ENCODE peak calls at places on chromosomes 2 and 18, in seven cellular contexts. L is IMR-90, Y is mesenchymal stem cell, O is H9, S is mesendoderm, C is H1, X is neuronal stem cell. T is an unnamed sample.

GRCh38 chr2:143686585-143687164 is 557.5 kb downstream of the ARHGAP15 start:
- DNase-seq in O (no peak), X (peak), S (peak), L (peak), Y (peak), C (no peak), T (no peak)

GRCh38 chr18:34219651-34220050 is 5.1 kb downstream of the NOL4 start:
- DNase-seq in Y (no peak), S (no peak), C (no peak), L (no peak), X (no peak), O (no peak), T (no peak)

GRCh38 chr2:42286268-42286946 is 74.6 kb downstream of the COX7A2L start:
- DNase-seq in L (peak), S (no peak), X (no peak), C (no peak), Y (no peak), O (no peak), T (no peak)

GRCh38 chr2:151945186-151945585 is 117.0 kb upstream of the ARL5A start:
- DNase-seq in X (no peak), O (no peak), S (no peak), Y (no peak), C (no peak), L (no peak), T (no peak)

GRCh38 chr2:105544591-105545377 is 145.9 kb upstream of the FHL2 start:
- DNase-seq in L (no peak), Y (no peak), C (no peak), O (no peak), S (no peak), X (no peak), T (no peak)

GRCh38 chr2:183807870-183808269 is 683.6 kb downstream of the NUP35 start:
- DNase-seq in X (no peak), O (no peak), Y (no peak), S (no peak), L (no peak), C (no peak), T (no peak)

GRCh38 chr2:38702413-38702812 is 36.5 kb downstream of the GALM start:
- DNase-seq in X (no peak), S (peak), O (no peak), Y (peak), C (no peak), L (peak), T (peak)

GRCh38 chr2:148968776-148969175 is 69.7 kb upstream of the LYPD6B start:
- DNase-seq in X (no peak), C (no peak), Y (no peak), L (no peak), O (no peak), S (no peak), T (no peak)

GRCh38 chr2:192137451-192137850 is 57.3 kb downstream of the TMEFF2 start:
- DNase-seq in S (no peak), O (no peak), X (no peak), L (peak), Y (no peak), C (no peak), T (no peak)

GRCh38 chr18:63518178-63519012 is 23.8 kb upstream of the SERPINB12 start:
- DNase-seq in S (peak), Y (peak), X (peak), L (peak), C (peak), O (peak), T (peak)

GRCh38 chr2:190093793-190094192 is 31.3 kb upstream of the MSTN start:
- DNase-seq in X (no peak), O (no peak), C (no peak), S (peak), Y (peak), L (peak), T (no peak)

GRCh38 chr2:160533482-160533881 is 39.9 kb upstream of the RBMS1 start:
- DNase-seq in Y (no peak), X (no peak), S (no peak), L (no peak), C (no peak), O (no peak), T (peak)
- H2BK120ac ChIP-seq in Y (peak), X (no peak), S (no peak), L (no peak), C (no peak), O (no peak), T (no peak)

DNA sequence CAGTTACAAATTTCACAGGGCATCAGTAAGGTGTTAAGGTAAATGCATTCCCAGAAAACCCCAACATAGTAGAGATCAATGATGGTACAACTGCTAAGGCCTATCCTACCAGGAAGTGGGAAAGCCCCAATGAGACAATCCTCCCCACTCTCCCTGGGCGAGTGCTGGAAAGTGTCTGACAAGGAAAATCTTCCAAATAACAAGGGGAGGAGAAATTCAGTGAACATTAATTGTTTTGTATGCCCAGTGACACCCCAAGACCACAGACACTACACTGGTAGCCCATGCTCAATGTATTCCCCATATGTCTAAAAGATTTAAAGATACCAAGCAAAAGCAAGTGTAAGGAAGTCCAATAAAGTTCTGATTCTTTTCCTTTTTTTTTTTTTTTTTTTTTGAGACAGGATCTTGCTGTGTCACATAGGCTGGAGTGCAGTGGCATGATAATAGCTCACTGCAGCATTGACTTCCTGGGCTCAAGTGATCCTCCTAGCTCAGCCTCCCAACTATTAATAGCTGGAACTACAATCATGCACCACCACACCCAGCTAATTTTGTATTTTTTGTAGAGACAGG is 24.7 kb downstream of the B4GALT6 start:
- DNase-seq in S (no peak), O (no peak), Y (no peak), C (no peak), L (no peak), X (no peak), T (no peak)
- H2BK5ac ChIP-seq in S (no peak), O (no peak), Y (no peak), C (no peak), L (no peak), X (no peak), T (no peak)

DNA sequence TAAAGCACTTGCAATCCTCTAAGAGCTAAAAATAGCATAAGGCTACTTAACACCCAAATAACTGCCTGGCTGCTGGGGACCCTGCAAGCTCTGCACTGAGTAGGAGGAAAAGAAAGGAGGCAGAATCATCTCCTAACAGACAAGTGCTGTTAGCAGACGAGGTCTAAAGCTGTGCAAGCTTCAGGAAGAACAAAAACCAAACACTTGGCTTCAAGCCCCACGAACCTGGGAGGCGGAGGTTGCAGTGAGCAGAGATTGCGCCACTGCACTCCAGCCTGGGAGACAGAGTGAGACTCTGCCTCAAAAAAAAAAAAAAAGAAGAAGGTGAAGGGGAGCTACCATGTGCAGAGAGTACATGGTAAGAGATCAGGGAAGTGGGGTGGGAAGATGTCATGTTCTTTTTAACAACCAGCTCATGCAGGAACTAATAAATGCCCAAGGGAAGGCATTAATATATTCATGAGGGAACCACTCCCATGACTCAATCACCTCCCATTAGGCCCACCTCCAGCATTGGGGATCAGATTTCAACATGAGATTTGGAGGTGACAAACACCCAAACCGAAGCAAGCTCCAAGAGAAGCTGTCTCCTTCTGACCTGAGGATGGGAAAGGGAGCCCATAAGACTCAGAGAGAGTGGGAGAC is 28.8 kb upstream of the INO80C start:
- DNase-seq in L (no peak), X (no peak), Y (peak), C (no peak), O (no peak), S (peak), T (no peak)
- H3K4me2 ChIP-seq in L (peak), X (no peak), Y (no peak), C (no peak), O (no peak), S (no peak), T (no peak)

DNA sequence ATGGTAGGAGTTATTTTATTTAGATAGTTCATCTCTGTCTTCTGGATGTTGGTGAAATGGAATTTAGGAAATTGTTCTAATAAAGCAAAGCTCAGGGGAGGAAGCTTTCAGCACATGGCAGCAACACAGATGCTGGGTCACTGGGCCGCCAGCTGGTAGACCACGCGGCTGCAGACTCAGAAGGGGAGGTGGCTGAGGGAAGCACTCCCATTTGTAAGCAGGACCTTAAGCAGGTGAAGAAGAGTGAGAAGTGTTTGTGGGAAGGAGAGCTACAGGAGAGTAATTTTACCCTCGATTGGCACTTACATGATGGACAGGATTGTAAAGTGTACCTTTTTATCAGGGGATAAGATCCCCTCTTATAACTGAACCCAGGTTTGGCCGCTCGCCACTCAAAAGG is 24.4 kb downstream of the NMS start:
- DNase-seq in Y (no peak), C (no peak), X (no peak), O (no peak), S (no peak), L (no peak), T (no peak)
- H2BK120ac ChIP-seq in Y (no peak), C (no peak), X (no peak), O (no peak), S (no peak), L (no peak), T (no peak)

GRCh38 chr2:39922679-39923416 is 143.8 kb upstream of the THUMPD2 start:
- DNase-seq in S (no peak), O (no peak), L (peak), C (no peak), Y (no peak), X (no peak), T (no peak)

GRCh38 chr2:39914949-39915348 is 135.9 kb upstream of the THUMPD2 start:
- DNase-seq in L (no peak), C (no peak), O (no peak), X (no peak), S (no peak), Y (no peak), T (no peak)

GRCh38 chr2:39919511-39920317 is 140.7 kb upstream of the THUMPD2 start:
- DNase-seq in L (no peak), C (no peak), X (no peak), Y (no peak), O (no peak), S (no peak), T (no peak)

GRCh38 chr2:39920318-39920775 is 141.3 kb upstream of the THUMPD2 start:
- DNase-seq in C (no peak), S (no peak), Y (no peak), L (no peak), O (peak), X (no peak), T (no peak)

DNA sequence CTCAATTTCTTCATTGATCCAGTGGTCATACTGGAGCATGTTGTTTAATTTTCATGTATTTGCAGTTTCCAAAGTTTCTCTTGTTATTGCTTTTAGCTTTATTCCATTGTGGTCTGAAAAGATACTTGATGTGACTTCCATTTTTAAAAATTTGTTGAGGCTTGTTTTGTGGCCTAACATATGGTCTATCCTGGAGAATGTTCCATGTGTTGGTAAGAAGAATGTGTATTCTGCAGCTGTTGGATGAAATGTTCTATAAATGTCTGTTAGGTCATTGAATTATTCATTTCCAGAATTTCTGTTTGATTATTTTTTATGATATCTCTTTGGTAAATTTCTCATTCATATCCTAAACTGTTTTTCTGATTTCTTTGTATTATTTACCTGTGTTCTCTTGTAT is 139.8 kb upstream of the THUMPD2 start:
- DNase-seq in C (no peak), O (no peak), L (no peak), S (no peak), X (no peak), Y (no peak), T (no peak)
- H2BK5ac ChIP-seq in C (no peak), O (no peak), L (peak), S (no peak), X (no peak), Y (no peak), T (no peak)

GRCh38 chr2:30346475-30347169 is 100.4 kb upstream of the LCLAT1 start:
- DNase-seq in L (no peak), S (peak), X (no peak), Y (no peak), C (peak), O (peak), T (no peak)
- H3K4me2 ChIP-seq in L (no peak), S (no peak), X (no peak), Y (no peak), C (no peak), O (no peak), T (peak)

T was measured in trophoblast cell.